ENCODE peak calls at places on chromosomes 16 and 17, in five cellular contexts. J is stimulated activated CD4-positive, alpha-beta T cell treated with anti-CD3 and anti-CD28 coated beads, Interleukin-2, amount 100 ng/mL, for 24 hours; L is activated T-cell treated with anti-CD3 and anti-CD28 coated beads for 1 hour; O is right lobe of liver; I is effector memory CD8-positive, alpha-beta T cell. F is an unnamed sample.

GRCh38 chr16:57622361-57623250 is 5.8 kb upstream of the ADGRG1 start:
- DNase-seq in O (no peak), L (no peak), J (no peak), I (no peak), F (no peak)

GRCh38 chr16:86502856-86503748 is 7.2 kb upstream of the FOXF1 start:
- DNase-seq in I (no peak), O (no peak), J (no peak), L (no peak), F (no peak)

GRCh38 chr17:77869665-77870132 is 88.8 kb upstream of the TNRC6C start:
- DNase-seq in I (peak; percentile 25), O (no peak), L (no peak), J (no peak), F (no peak)

GRCh38 chr17:81348097-81349055 is 46.9 kb upstream of the BAHCC1 start:
- DNase-seq in I (no peak), L (no peak), O (no peak), J (no peak), F (no peak)

GRCh38 chr16:87956169-87956770 is 5.0 kb downstream of the BANP start:
- DNase-seq in L (peak; percentile 40), J (peak; percentile 75), O (no peak), I (peak; percentile 69), F (no peak)

GRCh38 chr16:1743376-1744337 is 27.7 kb downstream of the NME3 start:
- DNase-seq in I (no peak), L (no peak), J (no peak), O (no peak), F (no peak)

GRCh38 chr16:5851583-5851982 is 754.0 kb upstream of the EEF2KMT start:
- DNase-seq in O (no peak), J (no peak), L (no peak), I (no peak), F (no peak)

GRCh38 chr16:51818342-51818944 is 667.4 kb upstream of the SALL1 start:
- DNase-seq in L (no peak), J (peak; percentile 26), O (peak; percentile 33), I (no peak), F (peak; percentile 75)

GRCh38 chr17:44829558-44830358 is at the start of gene GJC1:
- DNase-seq in O (peak; percentile 36), J (peak; percentile 48), I (no peak), L (no peak), F (peak; percentile 43)

GRCh38 chr17:5282639-5283217 is 644 bp downstream of the RABEP1 start:
- DNase-seq in I (no peak), J (peak; percentile 53), L (peak; percentile 18), O (peak; percentile 41), F (peak; percentile 21)

GRCh38 chr17:2427910-2428309 is 27.1 kb upstream of the MNT start:
- DNase-seq in L (no peak), I (no peak), O (no peak), J (no peak), F (no peak)

F was measured in myocyte.